ENCODE peak calls at places on chromosomes 13 and 19, in ten cellular contexts. S is GM23248, X is stomach, P is fibroblast of lung, D is Peyer's patch, H is Caco-2, T is HepG2, J is heart left ventricle, F is esophagus muscularis mucosa, V is GM06990. K is an unnamed sample. For H3K27me3, the result is how much of the 10 kb centered on the place peaks cover.

GRCh38 chr13:99558570-99559180 is 57.4 kb downstream of the TM9SF2 start:
- DNase-seq in D (no peak), S (peak), J (no peak), H (no peak), P (peak), V (no peak), X (no peak), F (no peak), T (peak), K (no peak)

GRCh38 chr19:43605875-43606568 is 5.9 kb upstream of the SRRM5 start:
- DNase-seq in D (no peak), J (no peak), F (no peak), H (no peak), T (no peak), S (no peak), X (no peak), V (no peak), P (no peak), K (no peak)

GRCh38 chr19:32363632-32364031 is 18.2 kb downstream of the ZNF507 start:
- DNase-seq in T (no peak), V (no peak), D (no peak), H (no peak), F (no peak), S (no peak), P (no peak), X (no peak), J (no peak), K (no peak)

GRCh38 chr19:6086081-6086858 is 24.0 kb downstream of the RFX2 start:
- DNase-seq in J (no peak), H (no peak), T (no peak), D (no peak), P (peak), X (no peak), V (no peak), F (no peak), S (peak), K (no peak)

GRCh38 chr13:32036762-32037161 is 5.2 kb downstream of the FRY start:
- DNase-seq in V (no peak), S (no peak), X (no peak), H (no peak), D (no peak), F (no peak), T (no peak), J (no peak), P (no peak), K (no peak)

GRCh38 chr13:43629691-43630480 is 156.9 kb downstream of the ENOX1 start:
- DNase-seq in H (no peak), P (no peak), D (no peak), X (no peak), J (no peak), V (no peak), S (peak), F (no peak), T (no peak), K (no peak)

GRCh38 chr19:19460258-19460731 is 54.8 kb downstream of the GATAD2A start:
- DNase-seq in V (peak), P (no peak), H (no peak), D (no peak), J (no peak), X (no peak), S (peak), F (no peak), T (no peak), K (no peak)

GRCh38 chr19:58157045-58157728 is 6.6 kb upstream of the ZNF329 start:
- DNase-seq in V (no peak), T (no peak), S (no peak), H (no peak), P (no peak), J (no peak), F (no peak), D (no peak), X (no peak), K (no peak)

GRCh38 chr19:50817941-50818858 is 5.4 kb downstream of the KLK1 start:
- DNase-seq in V (peak), F (no peak), P (no peak), D (peak), H (peak), S (peak), J (peak), X (peak), T (no peak), K (no peak)

GRCh38 chr19:42284066-42284501 is 15.0 kb downstream of the CIC start:
- DNase-seq in V (peak), X (peak), P (peak), D (peak), S (peak), F (no peak), J (peak), H (peak), T (no peak), K (peak)

GRCh38 chr13:20729633-20730585 is 26.4 kb downstream of the IL17D start:
- DNase-seq in F (peak), V (no peak), T (no peak), P (no peak), D (no peak), H (no peak), S (no peak), J (no peak), X (no peak), K (no peak)

GRCh38 chr19:16386619-16387240 is 62.1 kb downstream of the KLF2 start:
- DNase-seq in D (peak), P (peak), F (no peak), J (peak), S (peak), T (peak), V (no peak), X (peak), H (no peak), K (peak)

GRCh38 chr19:6048348-6048747 is 62.0 kb downstream of the RFX2 start:
- DNase-seq in T (no peak), D (no peak), F (peak), P (no peak), X (no peak), H (no peak), J (no peak), V (no peak), S (no peak), K (no peak)

GRCh38 chr13:27476943-27477681 is 26.7 kb upstream of the MTIF3 start:
- DNase-seq in D (no peak), F (no peak), V (peak), P (peak), T (peak), X (peak), H (peak), S (peak), J (no peak), K (no peak)

GRCh38 chr13:98992355-98992754 is 14.5 kb upstream of the DOCK9 start:
- DNase-seq in H (no peak), X (no peak), F (no peak), D (no peak), T (no peak), S (no peak), P (no peak), J (no peak), V (no peak), K (no peak)

GRCh38 chr19:32231020-32231419 is 114.4 kb upstream of the ZNF507 start:
- DNase-seq in V (no peak), H (no peak), S (no peak), P (no peak), J (no peak), D (no peak), F (peak), T (no peak), X (no peak), K (no peak)

GRCh38 chr13:60887711-60888110 is 490.7 kb downstream of the TDRD3 start:
- DNase-seq in S (no peak), X (no peak), F (no peak), T (no peak), P (no peak), H (no peak), D (no peak), J (no peak), V (no peak), K (no peak)

GRCh38 chr19:29381353-29382203 is 144.2 kb upstream of the VSTM2B start:
- DNase-seq in F (peak), X (no peak), V (no peak), D (peak), S (no peak), T (no peak), H (peak), J (no peak), P (no peak), K (peak)

GRCh38 chr13:30722361-30722760 is 13.0 kb upstream of the ALOX5AP start:
- DNase-seq in T (no peak), H (no peak), F (no peak), J (no peak), X (no peak), V (no peak), S (no peak), D (no peak), P (no peak), K (no peak)

GRCh38 chr19:53123400-53123799 is 9.3 kb downstream of the ZNF415 start:
- DNase-seq in T (no peak), H (no peak), F (no peak), X (no peak), P (no peak), V (no peak), J (no peak), S (no peak), D (no peak), K (no peak)

GRCh38 chr13:41054919-41055619 is 6.2 kb upstream of the WBP4 start:
- DNase-seq in P (no peak), X (no peak), H (no peak), J (no peak), D (no peak), F (no peak), V (no peak), S (peak), T (peak), K (no peak)

GRCh38 chr13:104984296-104984818 is 1551.1 kb downstream of the EFNB2 start:
- DNase-seq in F (no peak), T (no peak), S (no peak), D (no peak), J (peak), P (peak), V (peak), X (peak), H (no peak), K (no peak)

GRCh38 chr19:49210108-49210900 is 52.7 kb downstream of the TRPM4 start:
- DNase-seq in S (peak), F (no peak), H (peak), X (no peak), J (no peak), P (no peak), T (no peak), D (peak), V (no peak), K (peak)

GRCh38 chr13:99264053-99264452 is 5.9 kb upstream of the GPR18 start:
- DNase-seq in F (no peak), S (no peak), D (no peak), X (no peak), P (no peak), J (no peak), T (no peak), H (no peak), V (no peak), K (no peak)

GRCh38 chr19:44912854-44913253 is 1.6 kb upstream of the APOC1 start:
- DNase-seq in D (no peak), S (no peak), X (no peak), J (no peak), F (no peak), P (no peak), V (no peak), H (no peak), T (peak), K (peak)

GRCh38 chr13:73715910-73716257 is 418.3 kb downstream of the KLF12 start:
- DNase-seq in P (peak), S (no peak), D (no peak), J (no peak), F (no peak), H (no peak), V (no peak), T (no peak), X (no peak), K (no peak)

GRCh38 chr13:59305896-59306295 is 857.8 kb downstream of the DIAPH3 start:
- DNase-seq in X (no peak), S (no peak), F (no peak), P (peak), J (no peak), H (no peak), T (no peak), D (no peak), V (no peak), K (no peak)

GRCh38 chr13:20151612-20152011 is 9.2 kb downstream of the GJA3 start:
- DNase-seq in X (no peak), H (peak), D (no peak), V (no peak), J (no peak), T (no peak), S (no peak), F (no peak), P (no peak), K (no peak)

GRCh38 chr19:33257828-33258227 is 32.2 kb upstream of the SLC7A10 start:
- DNase-seq in H (no peak), T (no peak), F (no peak), J (no peak), D (no peak), X (no peak), S (no peak), P (no peak), V (no peak), K (no peak)

GRCh38 chr19:35851213-35852028 is 883 bp downstream of the NPHS1 start:
- DNase-seq in S (no peak), D (no peak), H (no peak), F (no peak), V (no peak), T (no peak), P (no peak), X (no peak), J (no peak), K (no peak)

GRCh38 chr19:35856001-35856400 is 710 bp upstream of the KIRREL2 start:
- DNase-seq in J (no peak), P (no peak), V (no peak), X (no peak), D (no peak), F (no peak), T (no peak), H (no peak), S (no peak), K (no peak)

GRCh38 chr19:35856546-35857149 is at the start of gene KIRREL2:
- DNase-seq in H (no peak), S (no peak), F (no peak), P (no peak), D (no peak), J (no peak), T (no peak), X (no peak), V (no peak), K (no peak)

GRCh38 chr19:35852029-35852780 is at the start of gene NPHS1:
- DNase-seq in X (no peak), D (no peak), J (no peak), V (no peak), S (no peak), F (no peak), H (no peak), T (no peak), P (no peak), K (no peak)

GRCh38 chr19:35853038-35853756 is 893 bp upstream of the NPHS1 start:
- DNase-seq in D (no peak), F (no peak), S (no peak), J (no peak), P (no peak), X (no peak), T (no peak), H (no peak), V (no peak), K (no peak)
- H3K27me3 ChIP-seq in D (under half), F (under half), S (half or more), J (half or more), P (under half), X (half or more), T (under half), H (under half), V (under half), K (under half)

DNA sequence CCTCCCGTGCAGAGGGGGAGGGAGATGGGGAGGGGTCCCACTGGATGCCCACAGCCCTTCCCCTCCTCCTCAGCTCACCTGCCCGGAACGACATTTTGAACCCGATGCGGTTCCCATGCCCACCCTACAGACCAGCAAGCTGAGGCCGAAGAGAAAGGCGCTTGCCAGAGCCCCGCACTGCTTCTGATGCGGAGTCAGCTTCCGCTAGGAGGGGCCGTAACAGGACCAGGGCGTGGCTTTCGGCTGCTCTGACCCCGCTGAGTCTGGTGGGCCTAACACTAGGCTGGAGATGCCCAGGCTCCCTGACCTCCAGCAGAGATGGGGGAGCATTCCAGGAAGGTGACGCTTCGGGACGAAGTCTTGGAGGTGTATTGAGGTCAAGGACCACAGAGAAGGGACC is 6.7 kb downstream of the ONECUT3 start:
- DNase-seq in P (no peak), V (no peak), H (no peak), D (no peak), F (no peak), X (no peak), T (no peak), S (no peak), J (no peak), K (no peak)
- H3K27me3 ChIP-seq in P (half or more), V (under half), H (under half), D (under half), F (under half), X (half or more), T (under half), S (half or more), J (half or more), K (half or more)

DNA sequence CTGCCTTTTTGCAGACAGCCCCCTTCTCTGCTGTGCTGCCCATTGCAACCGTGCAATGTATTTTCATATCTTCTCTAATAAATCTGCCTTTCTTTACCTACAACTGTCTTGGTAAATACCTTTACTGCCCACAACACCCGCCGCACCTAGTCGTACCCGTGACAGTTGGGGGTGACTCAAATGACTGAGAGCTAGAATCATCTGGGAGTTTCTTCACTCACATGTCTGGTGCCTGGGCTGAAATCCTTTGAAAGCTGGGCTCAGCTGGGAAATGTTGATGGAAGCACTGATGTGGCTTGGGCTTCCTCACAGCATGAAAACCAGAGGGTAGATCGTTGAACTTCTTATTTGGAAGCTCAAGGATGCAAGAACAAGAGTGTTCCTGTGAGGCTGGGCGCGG is 2.8 kb upstream of the PNMA8A start:
- DNase-seq in S (peak), X (no peak), P (no peak), D (no peak), J (no peak), F (no peak), H (no peak), V (no peak), T (no peak), K (no peak)
- H3K27me3 ChIP-seq in S (under half), X (under half), P (under half), D (under half), J (under half), F (under half), H (under half), V (under half), T (under half), K (under half)

GRCh38 chr19:10517760-10518443 is 655 bp upstream of the S1PR5 start:
- DNase-seq in V (no peak), J (peak), D (no peak), H (no peak), T (no peak), P (no peak), X (no peak), S (peak), F (no peak), K (no peak)

GRCh38 chr19:10518444-10519361 is 1.5 kb upstream of the S1PR5 start:
- DNase-seq in V (no peak), S (no peak), H (no peak), J (peak), X (no peak), T (no peak), P (no peak), D (no peak), F (no peak), K (no peak)

GRCh38 chr19:10517361-10517759 is at the start of gene S1PR5:
- DNase-seq in V (no peak), D (no peak), F (no peak), P (no peak), S (peak), J (peak), T (no peak), X (no peak), H (no peak), K (no peak)

GRCh38 chr19:10520652-10521318 is 3.5 kb upstream of the S1PR5 start:
- DNase-seq in F (no peak), H (no peak), D (no peak), J (no peak), V (no peak), P (no peak), X (peak), T (no peak), S (no peak), K (no peak)

DNA sequence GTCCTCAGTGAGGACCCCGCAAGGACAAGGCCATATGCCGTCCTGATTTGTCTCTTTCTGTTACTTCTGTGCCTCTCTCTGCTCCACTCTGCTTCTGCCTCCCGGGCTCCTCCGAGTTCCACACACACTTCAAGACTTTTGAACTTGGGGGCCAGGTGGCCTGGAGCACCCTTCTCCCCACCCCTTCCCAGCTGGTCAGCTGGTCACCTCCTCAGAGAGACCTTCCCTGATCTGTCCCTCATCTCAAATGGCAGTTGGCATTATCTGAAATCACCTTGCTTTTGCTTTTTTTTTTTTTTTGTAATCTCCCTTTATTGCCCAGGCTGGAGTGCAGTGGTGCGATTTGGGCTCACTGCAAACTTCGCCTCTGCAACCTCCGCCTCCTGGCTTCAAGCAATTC is 2.2 kb upstream of the S1PR5 start:
- DNase-seq in X (no peak), J (no peak), S (no peak), V (no peak), D (no peak), T (no peak), F (no peak), P (no peak), H (no peak), K (no peak)
- H3K27me3 ChIP-seq in X (half or more), J (half or more), S (under half), V (under half), D (under half), T (under half), F (under half), P (under half), H (under half), K (under half)

GRCh38 chr13:113361406-113361805 is 2.5 kb downstream of the GRTP1 start:
- DNase-seq in D (no peak), H (no peak), X (no peak), F (no peak), T (no peak), S (no peak), J (no peak), V (no peak), P (no peak), K (no peak)
- H3K27me3 ChIP-seq in D (under half), H (under half), X (under half), F (under half), T (under half), S (under half), J (under half), V (under half), P (under half), K (under half)

DNA sequence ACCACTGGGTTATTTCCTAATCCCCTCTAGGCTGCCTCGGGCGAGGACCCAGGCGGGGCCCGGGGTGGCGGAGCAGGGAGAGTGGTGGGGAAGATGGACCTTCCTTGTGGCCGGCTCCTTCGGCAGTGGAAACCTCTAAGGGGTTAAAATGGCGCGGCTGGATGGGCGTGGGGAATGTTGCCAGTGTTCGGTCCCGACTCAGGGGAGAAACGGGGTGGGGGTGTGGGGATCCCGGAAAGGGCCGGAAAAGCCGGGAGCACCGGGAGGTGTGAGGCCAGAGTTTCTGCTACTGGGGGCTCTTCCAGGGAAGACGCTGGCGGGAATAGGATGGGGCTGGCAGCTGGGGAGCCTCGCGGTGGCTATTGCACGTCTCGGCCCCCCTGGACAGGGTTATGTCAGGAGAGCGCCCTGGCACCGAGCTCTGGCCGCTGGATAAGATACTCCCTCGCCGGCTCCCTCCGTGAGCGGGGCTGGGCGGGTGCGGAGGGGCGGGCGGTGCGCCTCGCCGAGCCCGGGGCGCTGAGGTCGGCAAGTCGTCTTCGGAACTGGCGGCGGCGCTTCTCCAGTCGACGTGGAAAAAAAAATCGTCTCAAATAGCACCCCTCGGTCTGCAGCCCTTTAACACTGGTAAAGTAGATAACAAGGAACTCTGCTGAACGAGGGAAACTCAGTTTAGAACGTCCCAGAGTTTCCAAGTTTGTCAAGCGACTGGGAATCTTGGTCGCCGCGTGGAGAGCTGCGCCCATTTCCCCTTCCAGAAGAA is 114.9 kb downstream of the KCNRG start:
- DNase-seq in V (peak), X (no peak), H (peak), F (peak), P (peak), D (no peak), T (no peak), J (peak), S (peak), K (no peak)
- H3K27me3 ChIP-seq in V (under half), X (half or more), H (under half), F (under half), P (under half), D (under half), T (under half), J (under half), S (under half), K (under half)

GRCh38 chr13:97220151-97220900 is 1.8 kb upstream of the MBNL2 start:
- DNase-seq in F (no peak), J (no peak), V (no peak), D (no peak), T (no peak), P (no peak), X (no peak), S (no peak), H (no peak), K (no peak)
- H3K27me3 ChIP-seq in F (under half), J (under half), V (under half), D (under half), T (under half), P (under half), X (under half), S (under half), H (under half), K (under half)

GRCh38 chr13:34546841-34547240 is 395.2 kb upstream of the NBEA start:
- DNase-seq in V (no peak), D (no peak), J (no peak), T (no peak), X (no peak), P (no peak), S (no peak), F (no peak), H (no peak), K (no peak)
- H3K27me3 ChIP-seq in V (under half), D (under half), J (under half), T (under half), X (under half), P (under half), S (under half), F (under half), H (under half), K (under half)

K was measured in right lobe of liver.